ENCODE peak calls at places on chromosome 9, in four cellular contexts. One of them, this sample, is unnamed.

GRCh38 chr9:81477669-81478068 is 211.7 kb downstream of the TLE1 start:
- DNase-seq in HepG2: no peak
- DNase-seq in K562: no peak
- DNase-seq in GM12878: no peak
- DNase-seq in this sample: no peak

GRCh38 chr9:7777776-7778175 is 21.8 kb downstream of the DMAC1 start:
- DNase-seq in K562: no peak
- DNase-seq in HepG2: no peak
- DNase-seq in GM12878: no peak
- DNase-seq in this sample: no peak

GRCh38 chr9:34964458-34964857 is 6.4 kb downstream of the PHF24 start:
- DNase-seq in K562: no peak
- DNase-seq in HepG2: no peak
- DNase-seq in GM12878: no peak
- DNase-seq in this sample: no peak

GRCh38 chr9:138015021-138015829 is 137.6 kb downstream of the CACNA1B start:
- DNase-seq in HepG2: no peak
- DNase-seq in GM12878: no peak
- DNase-seq in K562: no peak
- DNase-seq in this sample: no peak

GRCh38 chr9:115057559-115057958 is 60.4 kb downstream of the TNC start:
- DNase-seq in GM12878: no peak
- DNase-seq in HepG2: no peak
- DNase-seq in K562: no peak
- DNase-seq in this sample: no peak

GRCh38 chr9:21933865-21934264 is 60.3 kb downstream of the CDKN2A start:
- DNase-seq in K562: no peak
- DNase-seq in GM12878: no peak
- DNase-seq in HepG2: no peak
- DNase-seq in this sample: no peak

GRCh38 chr9:125878241-125878640 is 131.1 kb downstream of the PBX3 start:
- DNase-seq in HepG2: no peak
- DNase-seq in GM12878: no peak
- DNase-seq in K562: no peak
- DNase-seq in this sample: no peak

GRCh38 chr9:16048129-16048528 is 495.3 kb downstream of the CCDC171 start:
- DNase-seq in K562: no peak
- DNase-seq in HepG2: no peak
- DNase-seq in GM12878: no peak
- DNase-seq in this sample: no peak

GRCh38 chr9:372143-372542 is 157.5 kb downstream of the DOCK8 start:
- DNase-seq in K562: no peak
- DNase-seq in HepG2: no peak
- DNase-seq in GM12878: no peak
- DNase-seq in this sample: no peak

GRCh38 chr9:6216951-6217350 is 1.3 kb downstream of the IL33 start:
- DNase-seq in GM12878: no peak
- DNase-seq in K562: no peak
- DNase-seq in HepG2: no peak
- DNase-seq in this sample: peak

GRCh38 chr9:73042155-73042554 is 89.3 kb upstream of the ALDH1A1 start:
- DNase-seq in K562: no peak
- DNase-seq in HepG2: no peak
- DNase-seq in GM12878: no peak
- DNase-seq in this sample: no peak

GRCh38 chr9:76401580-76402354 is 7.5 kb upstream of the RFK start:
- DNase-seq in K562: no peak
- DNase-seq in GM12878: no peak
- DNase-seq in HepG2: peak
- DNase-seq in this sample: no peak

GRCh38 chr9:124695280-124695890 is 75.7 kb downstream of the NR6A1 start:
- DNase-seq in GM12878: no peak
- DNase-seq in HepG2: no peak
- DNase-seq in K562: no peak
- DNase-seq in this sample: no peak

GRCh38 chr9:15999422-16000339 is 446.8 kb downstream of the CCDC171 start:
- DNase-seq in K562: no peak
- DNase-seq in HepG2: no peak
- DNase-seq in GM12878: no peak
- DNase-seq in this sample: peak

GRCh38 chr9:100443781-100444768 is 17.1 kb downstream of the MSANTD3 start:
- DNase-seq in HepG2: peak
- DNase-seq in GM12878: no peak
- DNase-seq in K562: no peak
- DNase-seq in this sample: no peak

GRCh38 chr9:85900504-85901201 is 40.3 kb upstream of the NAA35 start:
- DNase-seq in K562: peak
- DNase-seq in GM12878: no peak
- DNase-seq in HepG2: no peak
- DNase-seq in this sample: peak

GRCh38 chr9:36049408-36049807 is 12.7 kb downstream of the RECK start:
- DNase-seq in K562: no peak
- DNase-seq in GM12878: no peak
- DNase-seq in HepG2: no peak
- DNase-seq in this sample: no peak

GRCh38 chr9:106885451-106885850 is 22.5 kb downstream of the ZNF462 start:
- DNase-seq in K562: no peak
- DNase-seq in GM12878: no peak
- DNase-seq in HepG2: no peak
- DNase-seq in this sample: no peak

GRCh38 chr9:88749420-88749819 is 214.4 kb downstream of the NXNL2 start:
- DNase-seq in GM12878: no peak
- DNase-seq in HepG2: no peak
- DNase-seq in K562: no peak
- DNase-seq in this sample: no peak

GRCh38 chr9:92504881-92505280 is 22.6 kb upstream of the ASPN start:
- DNase-seq in GM12878: no peak
- DNase-seq in HepG2: no peak
- DNase-seq in K562: no peak
- DNase-seq in this sample: no peak

GRCh38 chr9:83355024-83355444 is 183.2 kb downstream of the FRMD3 start:
- DNase-seq in HepG2: no peak
- DNase-seq in GM12878: no peak
- DNase-seq in K562: no peak
- DNase-seq in this sample: no peak

GRCh38 chr9:16150938-16151650 is 598.3 kb downstream of the CCDC171 start:
- DNase-seq in GM12878: peak
- DNase-seq in K562: no peak
- DNase-seq in HepG2: no peak
- DNase-seq in this sample: no peak

GRCh38 chr9:105047652-105048031 is 119.7 kb upstream of the ABCA1 start:
- DNase-seq in GM12878: no peak
- DNase-seq in HepG2: peak
- DNase-seq in K562: no peak
- DNase-seq in this sample: no peak

GRCh38 chr9:111696796-111697195 is 35.4 kb downstream of the GNG10 start:
- DNase-seq in HepG2: no peak
- DNase-seq in GM12878: no peak
- DNase-seq in K562: no peak
- DNase-seq in this sample: no peak

GRCh38 chr9:12719431-12719830 is 26.2 kb downstream of the TYRP1 start:
- DNase-seq in K562: no peak
- DNase-seq in HepG2: peak
- DNase-seq in GM12878: no peak
- DNase-seq in this sample: peak

GRCh38 chr9:3674561-3674960 is 148.8 kb upstream of the RFX3 start:
- DNase-seq in K562: no peak
- DNase-seq in GM12878: no peak
- DNase-seq in HepG2: no peak
- DNase-seq in this sample: no peak

GRCh38 chr9:114906922-114907571 is 23.3 kb downstream of the TNFSF8 start:
- DNase-seq in GM12878: no peak
- DNase-seq in K562: no peak
- DNase-seq in HepG2: peak
- DNase-seq in this sample: peak

GRCh38 chr9:97412628-97413382 is 909 bp downstream of the TDRD7 start:
- DNase-seq in HepG2: no peak
- DNase-seq in K562: no peak
- DNase-seq in GM12878: no peak
- DNase-seq in this sample: peak

GRCh38 chr9:128293091-128293490 is 17.0 kb downstream of the SWI5 start:
- DNase-seq in HepG2: no peak
- DNase-seq in K562: peak
- DNase-seq in GM12878: no peak
- DNase-seq in this sample: no peak

GRCh38 chr9:4829956-4830355 is 37.2 kb downstream of the RCL1 start:
- DNase-seq in GM12878: no peak
- DNase-seq in K562: no peak
- DNase-seq in HepG2: no peak
- DNase-seq in this sample: peak

GRCh38 chr9:27414215-27414731 is 109.8 kb upstream of the IFNK start:
- DNase-seq in HepG2: no peak
- DNase-seq in K562: peak
- DNase-seq in GM12878: no peak
- DNase-seq in this sample: no peak

GRCh38 chr9:7315746-7316457 is 483.7 kb downstream of the DMAC1 start:
- DNase-seq in HepG2: no peak
- DNase-seq in K562: no peak
- DNase-seq in GM12878: no peak
- DNase-seq in this sample: no peak

GRCh38 chr9:22244141-22245011 is 202.2 kb upstream of the DMRTA1 start:
- DNase-seq in HepG2: peak
- DNase-seq in K562: no peak
- DNase-seq in GM12878: no peak
- DNase-seq in this sample: peak

GRCh38 chr9:91761362-91761761 is 188.7 kb downstream of the ROR2 start:
- DNase-seq in K562: no peak
- DNase-seq in GM12878: no peak
- DNase-seq in HepG2: no peak
- DNase-seq in this sample: no peak

GRCh38 chr9:105735366-105735765 is 41.0 kb downstream of the TMEM38B start:
- DNase-seq in GM12878: no peak
- DNase-seq in HepG2: no peak
- DNase-seq in K562: no peak
- DNase-seq in this sample: no peak

GRCh38 chr9:73437758-73438157 is 286.1 kb downstream of the ANXA1 start:
- DNase-seq in K562: no peak
- DNase-seq in HepG2: peak
- DNase-seq in GM12878: no peak
- DNase-seq in this sample: no peak

GRCh38 chr9:124743686-124744348 is 27.3 kb downstream of the NR6A1 start:
- DNase-seq in GM12878: no peak
- DNase-seq in K562: peak
- DNase-seq in HepG2: no peak
- DNase-seq in this sample: no peak

GRCh38 chr9:22529426-22530199 is 83.0 kb downstream of the DMRTA1 start:
- DNase-seq in K562: no peak
- DNase-seq in GM12878: no peak
- DNase-seq in HepG2: no peak
- DNase-seq in this sample: no peak

GRCh38 chr9:37191403-37192089 is 71.2 kb downstream of the ZCCHC7 start:
- DNase-seq in GM12878: no peak
- DNase-seq in HepG2: no peak
- DNase-seq in K562: no peak
- DNase-seq in this sample: no peak
- H2AFZ ChIP-seq in GM12878: no peak
- H2AFZ ChIP-seq in HepG2: no peak
- H2AFZ ChIP-seq in K562: no peak
- H2AFZ ChIP-seq in this sample: no peak

GRCh38 chr9:116287721-116288120 is 134.1 kb downstream of the PAPPA start:
- DNase-seq in GM12878: no peak
- DNase-seq in K562: no peak
- DNase-seq in HepG2: no peak
- DNase-seq in this sample: no peak
- H3K4me3 ChIP-seq in GM12878: no peak
- H3K4me3 ChIP-seq in K562: no peak
- H3K4me3 ChIP-seq in HepG2: no peak
- H3K4me3 ChIP-seq in this sample: no peak

GRCh38 chr9:24602687-24603352 is 57.1 kb upstream of the IZUMO3 start:
- DNase-seq in GM12878: no peak
- DNase-seq in K562: no peak
- DNase-seq in HepG2: no peak
- DNase-seq in this sample: no peak
- TF ChIP-seq MYC in GM12878: no peak
- TF ChIP-seq MYC in K562: no peak
- TF ChIP-seq MYC in HepG2: no peak
- TF ChIP-seq MYC in this sample: no peak

GRCh38 chr9:37645903-37646506 is 4.7 kb upstream of the FRMPD1 start:
- DNase-seq in HepG2: no peak
- DNase-seq in K562: no peak
- DNase-seq in GM12878: no peak
- DNase-seq in this sample: no peak

GRCh38 chr9:37653385-37653784 is 2.6 kb downstream of the FRMPD1 start:
- DNase-seq in K562: no peak
- DNase-seq in HepG2: no peak
- DNase-seq in GM12878: no peak
- DNase-seq in this sample: no peak

GRCh38 chr9:37650873-37651768 is at the start of gene FRMPD1:
- DNase-seq in K562: peak
- DNase-seq in HepG2: peak
- DNase-seq in GM12878: no peak
- DNase-seq in this sample: peak

GRCh38 chr9:37650299-37650872 is 368 bp upstream of the FRMPD1 start:
- DNase-seq in GM12878: no peak
- DNase-seq in HepG2: no peak
- DNase-seq in K562: no peak
- DNase-seq in this sample: no peak
- H2AFZ ChIP-seq in GM12878: no peak
- H2AFZ ChIP-seq in HepG2: no peak
- H2AFZ ChIP-seq in K562: no peak
- H2AFZ ChIP-seq in this sample: no peak

GRCh38 chr9:98851730-98852462 is 44.4 kb downstream of the GALNT12 start:
- DNase-seq in HepG2: no peak
- DNase-seq in K562: peak
- DNase-seq in GM12878: no peak
- DNase-seq in this sample: no peak
- H3K4me3 ChIP-seq in HepG2: no peak
- H3K4me3 ChIP-seq in K562: no peak
- H3K4me3 ChIP-seq in GM12878: no peak
- H3K4me3 ChIP-seq in this sample: no peak

GRCh38 chr9:134625361-134626140 is 16.1 kb upstream of the COL5A1 start:
- DNase-seq in K562: no peak
- DNase-seq in HepG2: no peak
- DNase-seq in GM12878: no peak
- DNase-seq in this sample: peak
- TF ChIP-seq MYC in K562: no peak
- TF ChIP-seq MYC in HepG2: no peak
- TF ChIP-seq MYC in GM12878: no peak
- TF ChIP-seq MYC in this sample: no peak

GRCh38 chr9:96299823-96300222 is 2.2 kb downstream of the HSD17B3 start:
- DNase-seq in HepG2: no peak
- DNase-seq in K562: no peak
- DNase-seq in GM12878: no peak
- DNase-seq in this sample: no peak
- H2AFZ ChIP-seq in HepG2: no peak
- H2AFZ ChIP-seq in K562: no peak
- H2AFZ ChIP-seq in GM12878: no peak
- H2AFZ ChIP-seq in this sample: no peak

This sample was measured in endothelial cell of umbilical vein.